ENCODE peak calls at places on chromosomes 3 and 15, in four cellular contexts. One of them, this sample, is unnamed.

GRCh38 chr3:106862067-106862466 is 515.2 kb upstream of the CCDC54 start:
- DNase-seq in AG04450: no peak
- DNase-seq in CD8-positive, alpha-beta T cell: no peak
- DNase-seq in GM23248: peak
- DNase-seq in this sample: no peak

GRCh38 chr3:165148901-165149441 is 47.2 kb downstream of the SLITRK3 start:
- DNase-seq in CD8-positive, alpha-beta T cell: no peak
- DNase-seq in AG04450: no peak
- DNase-seq in GM23248: no peak
- DNase-seq in this sample: no peak

GRCh38 chr3:173037840-173038483 is 103.1 kb downstream of the SPATA16 start:
- DNase-seq in CD8-positive, alpha-beta T cell: no peak
- DNase-seq in GM23248: no peak
- DNase-seq in AG04450: no peak
- DNase-seq in this sample: no peak

GRCh38 chr15:60074181-60074885 is 70.2 kb downstream of the FOXB1 start:
- DNase-seq in CD8-positive, alpha-beta T cell: no peak
- DNase-seq in AG04450: no peak
- DNase-seq in GM23248: peak
- DNase-seq in this sample: no peak

GRCh38 chr3:64125561-64125960 is 99.7 kb downstream of the PRICKLE2 start:
- DNase-seq in CD8-positive, alpha-beta T cell: no peak
- DNase-seq in GM23248: no peak
- DNase-seq in AG04450: no peak
- DNase-seq in this sample: no peak

GRCh38 chr15:31387483-31388118 is 61.0 kb downstream of the KLF13 start:
- DNase-seq in CD8-positive, alpha-beta T cell: peak
- DNase-seq in AG04450: no peak
- DNase-seq in GM23248: peak
- DNase-seq in this sample: peak

GRCh38 chr15:75431682-75432081 is 19.8 kb downstream of the SIN3A start:
- DNase-seq in AG04450: no peak
- DNase-seq in GM23248: no peak
- DNase-seq in CD8-positive, alpha-beta T cell: no peak
- DNase-seq in this sample: no peak

GRCh38 chr15:39427705-39428104 is 153.2 kb upstream of the THBS1 start:
- DNase-seq in GM23248: no peak
- DNase-seq in AG04450: no peak
- DNase-seq in CD8-positive, alpha-beta T cell: no peak
- DNase-seq in this sample: no peak

GRCh38 chr15:78626611-78627010 is 5.8 kb upstream of the CHRNA3 start:
- DNase-seq in AG04450: no peak
- DNase-seq in CD8-positive, alpha-beta T cell: no peak
- DNase-seq in GM23248: no peak
- DNase-seq in this sample: no peak

GRCh38 chr3:187610926-187611545 is 59.2 kb downstream of the SST start:
- DNase-seq in AG04450: no peak
- DNase-seq in GM23248: peak
- DNase-seq in CD8-positive, alpha-beta T cell: no peak
- DNase-seq in this sample: peak

GRCh38 chr3:180707921-180708320 is 28.6 kb upstream of the CCDC39 start:
- DNase-seq in AG04450: no peak
- DNase-seq in CD8-positive, alpha-beta T cell: no peak
- DNase-seq in GM23248: no peak
- DNase-seq in this sample: no peak

GRCh38 chr3:141690366-141691072 is 47.6 kb upstream of the RNF7 start:
- DNase-seq in GM23248: no peak
- DNase-seq in AG04450: no peak
- DNase-seq in CD8-positive, alpha-beta T cell: no peak
- DNase-seq in this sample: no peak

GRCh38 chr3:45676248-45677044 is 12.8 kb upstream of the SACM1L start:
- DNase-seq in AG04450: no peak
- DNase-seq in CD8-positive, alpha-beta T cell: no peak
- DNase-seq in GM23248: no peak
- DNase-seq in this sample: no peak

GRCh38 chr3:108416111-108416869 is 94.1 kb downstream of the MYH15 start:
- DNase-seq in GM23248: peak
- DNase-seq in AG04450: no peak
- DNase-seq in CD8-positive, alpha-beta T cell: no peak
- DNase-seq in this sample: no peak

GRCh38 chr3:164465172-164465571 is 613.1 kb downstream of the SI start:
- DNase-seq in GM23248: peak
- DNase-seq in AG04450: no peak
- DNase-seq in CD8-positive, alpha-beta T cell: no peak
- DNase-seq in this sample: no peak

GRCh38 chr3:141373768-141374526 is 5.6 kb downstream of the ZBTB38 start:
- DNase-seq in GM23248: peak
- DNase-seq in CD8-positive, alpha-beta T cell: no peak
- DNase-seq in AG04450: no peak
- DNase-seq in this sample: no peak

GRCh38 chr3:183153210-183153950 is 9.2 kb downstream of the LAMP3 start:
- DNase-seq in GM23248: no peak
- DNase-seq in CD8-positive, alpha-beta T cell: no peak
- DNase-seq in AG04450: no peak
- DNase-seq in this sample: no peak

GRCh38 chr15:28994830-28995180 is 109.0 kb downstream of the APBA2 start:
- DNase-seq in CD8-positive, alpha-beta T cell: no peak
- DNase-seq in GM23248: no peak
- DNase-seq in AG04450: no peak
- DNase-seq in this sample: no peak

DNA sequence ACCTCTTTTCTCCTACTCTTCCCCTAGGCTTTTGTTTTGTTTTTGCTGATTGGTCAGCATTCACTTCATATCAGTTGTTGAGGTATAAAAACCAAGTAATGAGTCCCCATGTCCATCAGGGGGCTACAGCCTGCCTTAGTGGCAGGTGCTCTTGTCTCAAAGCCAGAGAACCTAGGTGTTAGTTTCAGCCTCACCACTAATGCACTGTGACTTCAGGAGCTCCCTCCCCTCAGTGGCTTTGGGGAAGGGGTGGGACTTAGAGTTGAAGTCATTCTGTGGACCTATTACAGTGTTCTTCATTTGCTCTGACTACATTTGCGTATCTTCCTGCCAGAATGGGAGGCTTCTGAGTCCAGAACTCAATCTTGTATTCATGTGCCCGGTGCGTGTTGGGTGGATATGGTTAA is 41.6 kb downstream of the NR2C2 start:
- DNase-seq in CD8-positive, alpha-beta T cell: no peak
- DNase-seq in GM23248: no peak
- DNase-seq in AG04450: no peak
- DNase-seq in this sample: no peak
- H3K4me3 ChIP-seq in CD8-positive, alpha-beta T cell: no peak
- H3K4me3 ChIP-seq in GM23248: no peak
- H3K4me3 ChIP-seq in AG04450: no peak
- H3K4me3 ChIP-seq in this sample: no peak

GRCh38 chr15:69032006-69032405 is 17.5 kb downstream of the NOX5 start:
- DNase-seq in AG04450: no peak
- DNase-seq in GM23248: peak
- DNase-seq in CD8-positive, alpha-beta T cell: no peak
- DNase-seq in this sample: no peak
- H3K4me3 ChIP-seq in AG04450: peak
- H3K4me3 ChIP-seq in GM23248: peak
- H3K4me3 ChIP-seq in CD8-positive, alpha-beta T cell: no peak
- H3K4me3 ChIP-seq in this sample: no peak

GRCh38 chr15:58108117-58108516 is 30.1 kb upstream of the AQP9 start:
- DNase-seq in GM23248: no peak
- DNase-seq in CD8-positive, alpha-beta T cell: no peak
- DNase-seq in AG04450: no peak
- DNase-seq in this sample: no peak

GRCh38 chr15:58114388-58114787 is 23.8 kb upstream of the AQP9 start:
- DNase-seq in CD8-positive, alpha-beta T cell: no peak
- DNase-seq in AG04450: no peak
- DNase-seq in GM23248: no peak
- DNase-seq in this sample: no peak

GRCh38 chr15:58110999-58111717 is 27.0 kb upstream of the AQP9 start:
- DNase-seq in CD8-positive, alpha-beta T cell: no peak
- DNase-seq in GM23248: no peak
- DNase-seq in AG04450: no peak
- DNase-seq in this sample: no peak

GRCh38 chr15:58111718-58112104 is 26.5 kb upstream of the AQP9 start:
- DNase-seq in GM23248: no peak
- DNase-seq in CD8-positive, alpha-beta T cell: no peak
- DNase-seq in AG04450: no peak
- DNase-seq in this sample: no peak

GRCh38 chr15:58109419-58109818 is 28.8 kb upstream of the AQP9 start:
- DNase-seq in CD8-positive, alpha-beta T cell: no peak
- DNase-seq in AG04450: no peak
- DNase-seq in GM23248: no peak
- DNase-seq in this sample: no peak
- H3K4me3 ChIP-seq in CD8-positive, alpha-beta T cell: no peak
- H3K4me3 ChIP-seq in AG04450: no peak
- H3K4me3 ChIP-seq in GM23248: no peak
- H3K4me3 ChIP-seq in this sample: no peak

GRCh38 chr15:25776071-25776740 is 86.9 kb downstream of the ATP10A start:
- DNase-seq in GM23248: peak
- DNase-seq in AG04450: no peak
- DNase-seq in CD8-positive, alpha-beta T cell: no peak
- DNase-seq in this sample: no peak
- H3K4me3 ChIP-seq in GM23248: peak
- H3K4me3 ChIP-seq in AG04450: no peak
- H3K4me3 ChIP-seq in CD8-positive, alpha-beta T cell: no peak
- H3K4me3 ChIP-seq in this sample: no peak

DNA sequence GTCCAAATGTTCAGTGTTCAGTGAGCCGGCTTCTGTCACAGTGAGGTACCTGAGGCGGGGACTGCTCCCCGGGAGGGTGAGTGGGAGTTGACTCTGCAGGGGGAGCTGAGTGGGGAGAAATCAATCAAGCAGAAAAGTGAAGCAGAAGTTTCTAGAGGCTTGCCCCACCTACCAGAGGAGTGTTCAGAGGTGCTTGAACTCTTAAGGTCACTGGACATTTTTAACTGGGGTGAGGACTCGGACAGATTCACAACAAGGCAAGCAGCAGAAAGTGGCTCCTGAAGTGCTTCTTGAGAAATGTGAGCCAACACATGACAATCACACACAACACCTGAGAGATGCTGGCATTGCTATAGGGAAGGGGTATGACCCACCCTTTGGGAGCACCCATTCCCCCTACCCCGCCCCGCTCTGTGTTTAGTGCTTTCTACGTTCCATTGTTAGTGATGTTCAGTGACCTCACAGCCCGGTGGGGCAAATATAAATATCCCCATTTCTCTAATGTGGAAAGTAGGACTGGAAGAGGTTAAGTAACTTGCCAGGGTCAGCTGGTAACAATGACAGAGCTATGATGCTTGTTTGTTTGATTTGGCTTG is 48.6 kb upstream of the AKAP13 start:
- DNase-seq in CD8-positive, alpha-beta T cell: no peak
- DNase-seq in GM23248: no peak
- DNase-seq in AG04450: no peak
- DNase-seq in this sample: no peak
- H3K4me3 ChIP-seq in CD8-positive, alpha-beta T cell: no peak
- H3K4me3 ChIP-seq in GM23248: no peak
- H3K4me3 ChIP-seq in AG04450: no peak
- H3K4me3 ChIP-seq in this sample: no peak

This sample was measured in AG09309.